ENCODE peak calls at places on chromosomes 11 and 22, in seven cellular contexts. S is brain microvascular endothelial cell, Q is fibroblast of pulmonary artery, Z is WERI-Rb-1, O is fibroblast of mammary gland, C is cardiac muscle cell, W is foreskin fibroblast. U is an unnamed sample.
A peak's percentile ranks its signal among the peaks of the same experiment; 100 is the strongest.

GRCh38 chr11:11078344-11078743 is 220.5 kb upstream of the ZBED5 start:
- DNase-seq in S (peak; percentile 10), Q (peak; percentile 20), Z (no peak), O (peak; percentile 23), C (no peak), W (peak; percentile 6), U (peak; percentile 33)

GRCh38 chr11:70376621-70377020 is 21.7 kb upstream of the CTTN start:
- DNase-seq in S (no peak), Q (no peak), Z (no peak), O (no peak), C (no peak), W (no peak), U (no peak)

GRCh38 chr11:62402226-62402625 is 16.6 kb upstream of the SCGB1A1 start:
- DNase-seq in S (no peak), Q (no peak), Z (no peak), O (peak; percentile 24), C (no peak), W (no peak), U (peak; percentile 45)

GRCh38 chr22:19757140-19757984 is 3.2 kb upstream of the TBX1 start:
- DNase-seq in S (no peak), Q (no peak), Z (no peak), O (no peak), C (no peak), W (no peak), U (no peak)

GRCh38 chr22:37303821-37304274 is 21.5 kb downstream of the CYTH4 start:
- DNase-seq in S (peak; percentile 91), Q (peak; percentile 85), Z (no peak), O (peak; percentile 94), C (no peak), W (peak; percentile 94), U (peak; percentile 77)

GRCh38 chr11:64314146-64314804 is 3.1 kb downstream of the TRMT112 start:
- DNase-seq in S (no peak), Q (no peak), Z (no peak), O (no peak), C (no peak), W (no peak), U (no peak)

GRCh38 chr11:66951927-66952337 is 6.3 kb downstream of the PC start:
- DNase-seq in S (no peak), Q (peak; percentile 32), Z (no peak), O (peak; percentile 55), C (peak; percentile 45), W (peak; percentile 65), U (no peak)

GRCh38 chr11:36718481-36718880 is 120.4 kb upstream of the RAG2 start:
- DNase-seq in S (no peak), Q (no peak), Z (no peak), O (no peak), C (no peak), W (no peak), U (no peak)

GRCh38 chr22:46748948-46749681 is 11.1 kb upstream of the CERK start:
- DNase-seq in S (no peak), Q (peak; percentile 41), Z (no peak), O (peak; percentile 36), C (no peak), W (peak; percentile 57), U (peak; percentile 46)

GRCh38 chr22:17734197-17734596 is 40.1 kb downstream of the BID start:
- DNase-seq in S (peak; percentile 64), Q (peak; percentile 56), Z (no peak), O (peak; percentile 61), C (no peak), W (peak; percentile 58), U (peak; percentile 22)

GRCh38 chr22:48925450-48925849 is 902.2 kb downstream of the BRD1 start:
- DNase-seq in S (no peak), Q (no peak), Z (no peak), O (no peak), C (no peak), W (no peak), U (no peak)

GRCh38 chr11:46026616-46027293 is 94.5 kb downstream of the PHF21A start:
- DNase-seq in S (peak; percentile 57), Q (peak; percentile 57), Z (no peak), O (peak; percentile 49), C (no peak), W (peak; percentile 54), U (peak; percentile 60)

GRCh38 chr11:2204361-2205213 is 33.0 kb upstream of the TH start:
- DNase-seq in S (no peak), Q (no peak), Z (no peak), O (no peak), C (no peak), W (no peak), U (no peak)

GRCh38 chr11:70953720-70954119 is 298.7 kb downstream of the SHANK2 start:
- DNase-seq in S (no peak), Q (no peak), Z (no peak), O (no peak), C (no peak), W (no peak), U (no peak)

GRCh38 chr11:20160425-20161229 is at the start of gene DBX1:
- DNase-seq in S (no peak), Q (no peak), Z (no peak), O (no peak), C (no peak), W (no peak), U (no peak)

GRCh38 chr11:69101100-69101791 is 52.5 kb downstream of the TPCN2 start:
- DNase-seq in S (peak; percentile 19), Q (peak; percentile 77), Z (peak; percentile 55), O (peak; percentile 68), C (peak; percentile 65), W (peak; percentile 60), U (peak; percentile 75)

GRCh38 chr11:8232414-8232813 is 31.3 kb downstream of the LMO1 start:
- DNase-seq in S (no peak), Q (no peak), Z (no peak), O (no peak), C (peak; percentile 12), W (no peak), U (no peak)

GRCh38 chr11:111604392-111605009 is 2.3 kb downstream of the SIK2 start:
- DNase-seq in S (peak; percentile 34), Q (peak; percentile 57), Z (no peak), O (peak; percentile 69), C (peak; percentile 64), W (no peak), U (peak; percentile 60)

GRCh38 chr11:7667460-7667859 is 5.8 kb downstream of the CYB5R2 start:
- DNase-seq in S (peak; percentile 35), Q (no peak), Z (peak; percentile 35), O (no peak), C (no peak), W (no peak), U (peak; percentile 15)

GRCh38 chr22:37212174-37212906 is at the start of gene SSTR3:
- DNase-seq in S (no peak), Q (no peak), Z (peak; percentile 63), O (no peak), C (peak; percentile 53), W (no peak), U (no peak)

GRCh38 chr22:37343343-37343742 is 61.0 kb downstream of the CYTH4 start:
- DNase-seq in S (no peak), Q (no peak), Z (no peak), O (no peak), C (no peak), W (no peak), U (no peak)

GRCh38 chr11:46543564-46543963 is 50.3 kb downstream of the AMBRA1 start:
- DNase-seq in S (no peak), Q (no peak), Z (no peak), O (no peak), C (no peak), W (no peak), U (no peak)

GRCh38 chr22:29205260-29205597 is 467 bp upstream of the EMID1 start:
- DNase-seq in S (no peak), Q (no peak), Z (no peak), O (no peak), C (no peak), W (no peak), U (no peak)
- TF ChIP-seq CTCF in S (no peak), Q (no peak), Z (no peak), O (no peak), C (no peak), W (no peak), U (no peak)

GRCh38 chr11:47552581-47553416 is at the start of gene CELF1:
- DNase-seq in S (peak; percentile 80), Q (peak; percentile 87), Z (peak; percentile 92), O (peak; percentile 76), C (peak; percentile 97), W (peak; percentile 87), U (peak; percentile 80)

GRCh38 chr11:47560431-47560830 is 5.0 kb upstream of the PTPMT1 start:
- DNase-seq in S (no peak), Q (no peak), Z (no peak), O (peak; percentile 58), C (no peak), W (no peak), U (no peak)

GRCh38 chr11:47553417-47553746 is 450 bp upstream of the CELF1 start:
- DNase-seq in S (no peak), Q (peak; percentile 51), Z (no peak), O (peak; percentile 45), C (no peak), W (peak; percentile 52), U (peak; percentile 39)

DNA sequence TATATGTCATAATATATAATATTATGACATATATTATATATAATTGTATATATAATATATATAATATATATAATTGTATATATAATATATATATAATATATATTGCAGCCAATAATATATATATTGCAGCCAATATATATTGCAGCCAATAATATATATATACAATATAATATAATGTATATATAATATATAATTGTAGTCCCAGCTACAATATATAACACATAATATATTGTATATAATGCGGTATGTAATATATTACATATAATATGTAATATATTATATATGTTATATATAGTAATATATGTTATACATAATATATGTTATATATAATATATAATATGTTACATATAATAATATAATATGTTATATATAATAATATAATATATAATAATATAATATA is 5.8 kb upstream of the CELF1 start:
- DNase-seq in S (no peak), Q (no peak), Z (no peak), O (no peak), C (no peak), W (no peak), U (no peak)
- H3K4me3 ChIP-seq in S (no peak overlapping the region), Q (no peak overlapping the region), Z (no peak overlapping the region), O (no peak overlapping the region), C (no peak overlapping the region), W (no peak overlapping the region), U (no peak overlapping the region)

DNA sequence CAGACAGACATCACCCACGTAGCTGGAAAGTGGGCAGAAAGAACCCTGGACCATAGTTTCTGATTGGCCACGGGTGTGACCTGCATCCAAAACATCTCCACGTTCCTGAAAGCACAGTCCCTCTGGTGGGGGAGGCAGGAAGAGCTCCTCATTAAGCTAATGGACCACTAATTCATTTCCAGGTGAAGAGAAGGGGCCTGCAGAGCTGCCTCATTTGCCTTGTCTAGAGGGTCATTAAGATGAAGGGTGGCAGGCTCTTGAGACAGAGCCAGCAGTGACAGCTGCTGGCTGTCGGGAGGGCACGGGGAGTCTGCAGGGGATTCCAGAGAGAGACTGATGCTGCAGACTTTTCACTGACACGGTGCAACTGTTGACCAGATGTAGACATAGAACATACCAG is 149.6 kb upstream of the OPCML start:
- DNase-seq in S (no peak), Q (no peak), Z (peak; percentile 87), O (no peak), C (peak; percentile 76), W (no peak), U (no peak)
- TF ChIP-seq CTCF in S (no peak), Q (no peak), Z (peak; percentile 51), O (no peak), C (no peak), W (no peak), U (no peak)

DNA sequence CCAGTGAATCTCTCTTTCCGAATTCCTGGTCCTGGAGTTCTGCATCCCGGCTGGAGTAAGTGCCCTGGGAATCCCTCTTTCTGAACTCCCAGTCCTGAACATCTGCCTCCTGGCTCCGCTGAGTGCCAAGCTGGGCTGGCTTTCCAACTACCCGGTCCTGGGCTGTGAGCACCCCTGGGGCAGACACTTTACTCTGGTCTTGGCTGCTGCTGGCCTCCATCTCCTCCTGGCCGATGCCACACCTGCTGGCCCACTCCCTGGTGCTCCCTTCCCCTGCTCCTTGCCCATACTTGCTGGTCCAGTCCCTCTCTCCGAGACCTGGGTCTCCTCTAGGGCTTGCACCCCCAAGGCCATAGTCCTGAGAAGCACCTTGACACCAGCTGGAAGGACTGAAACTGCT is 14.7 kb downstream of the TNKS1BP1 start:
- DNase-seq in S (no peak), Q (no peak), Z (no peak), O (no peak), C (no peak), W (no peak), U (no peak)
- H3K4me3 ChIP-seq in S (no peak overlapping the region), Q (peak overlapping the region; percentile 59), Z (no peak overlapping the region), O (no peak overlapping the region), C (no peak overlapping the region), W (peak overlapping the region; percentile 58), U (peak overlapping the region; percentile 18)